ENCODE peak calls at places on chromosomes 4 and X, in five cellular contexts. One of them, this sample, is unnamed.

GRCh38 chr4:123616970-123617392 is 220.4 kb downstream of the SPRY1 start:
- DNase-seq in AG04449: no peak
- DNase-seq in NCI-H345: peak; percentile 36
- DNase-seq in M059J: peak; percentile 28
- DNase-seq in stimulated activated CD4-positive, alpha-beta T cell treated with anti-CD3 and anti-CD28 coated beads, TNF-alpha, amount 100 ng/mL, for 4 hours: no peak
- DNase-seq in this sample: no peak

GRCh38 chrX:44344194-44344593 is 722 bp upstream of the EFHC2 start:
- DNase-seq in AG04449: no peak
- DNase-seq in NCI-H345: no peak
- DNase-seq in M059J: no peak
- DNase-seq in stimulated activated CD4-positive, alpha-beta T cell treated with anti-CD3 and anti-CD28 coated beads, TNF-alpha, amount 100 ng/mL, for 4 hours: peak; percentile 8
- DNase-seq in this sample: no peak

GRCh38 chrX:123830309-123830708 is 29.5 kb upstream of the XIAP start:
- DNase-seq in AG04449: no peak
- DNase-seq in NCI-H345: peak; percentile 22
- DNase-seq in M059J: peak; percentile 86
- DNase-seq in stimulated activated CD4-positive, alpha-beta T cell treated with anti-CD3 and anti-CD28 coated beads, TNF-alpha, amount 100 ng/mL, for 4 hours: no peak
- DNase-seq in this sample: no peak

GRCh38 chrX:79140731-79141130 is 3.8 kb upstream of the GPR174 start:
- DNase-seq in AG04449: no peak
- DNase-seq in NCI-H345: no peak
- DNase-seq in M059J: no peak
- DNase-seq in stimulated activated CD4-positive, alpha-beta T cell treated with anti-CD3 and anti-CD28 coated beads, TNF-alpha, amount 100 ng/mL, for 4 hours: no peak
- DNase-seq in this sample: no peak

GRCh38 chr4:184568770-184569169 is 80.5 kb downstream of the CASP3 start:
- DNase-seq in AG04449: no peak
- DNase-seq in NCI-H345: no peak
- DNase-seq in M059J: no peak
- DNase-seq in stimulated activated CD4-positive, alpha-beta T cell treated with anti-CD3 and anti-CD28 coated beads, TNF-alpha, amount 100 ng/mL, for 4 hours: no peak
- DNase-seq in this sample: no peak

GRCh38 chr4:113336556-113336955 is 287.1 kb downstream of the ANK2 start:
- DNase-seq in AG04449: no peak
- DNase-seq in NCI-H345: no peak
- DNase-seq in M059J: peak; percentile 55
- DNase-seq in stimulated activated CD4-positive, alpha-beta T cell treated with anti-CD3 and anti-CD28 coated beads, TNF-alpha, amount 100 ng/mL, for 4 hours: no peak
- DNase-seq in this sample: no peak

GRCh38 chr4:175422331-175422730 is 389.7 kb downstream of the GPM6A start:
- DNase-seq in AG04449: peak; percentile 47
- DNase-seq in NCI-H345: no peak
- DNase-seq in M059J: peak; percentile 29
- DNase-seq in stimulated activated CD4-positive, alpha-beta T cell treated with anti-CD3 and anti-CD28 coated beads, TNF-alpha, amount 100 ng/mL, for 4 hours: no peak
- DNase-seq in this sample: no peak

GRCh38 chrX:42797646-42798045 is 19.7 kb upstream of the PPP1R2C start:
- DNase-seq in AG04449: no peak
- DNase-seq in NCI-H345: no peak
- DNase-seq in M059J: peak; percentile 61
- DNase-seq in stimulated activated CD4-positive, alpha-beta T cell treated with anti-CD3 and anti-CD28 coated beads, TNF-alpha, amount 100 ng/mL, for 4 hours: no peak
- DNase-seq in this sample: no peak

GRCh38 chr4:22498866-22499265 is 17.0 kb downstream of the ADGRA3 start:
- DNase-seq in AG04449: no peak
- DNase-seq in NCI-H345: no peak
- DNase-seq in M059J: no peak
- DNase-seq in stimulated activated CD4-positive, alpha-beta T cell treated with anti-CD3 and anti-CD28 coated beads, TNF-alpha, amount 100 ng/mL, for 4 hours: no peak
- DNase-seq in this sample: no peak

GRCh38 chr4:2818351-2818939 is 25.2 kb upstream of the ADD1 start:
- DNase-seq in AG04449: no peak
- DNase-seq in NCI-H345: peak; percentile 28
- DNase-seq in M059J: no peak
- DNase-seq in stimulated activated CD4-positive, alpha-beta T cell treated with anti-CD3 and anti-CD28 coated beads, TNF-alpha, amount 100 ng/mL, for 4 hours: no peak
- DNase-seq in this sample: no peak

GRCh38 chrX:152819271-152819670 is 11.3 kb downstream of the CETN2 start:
- DNase-seq in AG04449: no peak
- DNase-seq in NCI-H345: no peak
- DNase-seq in M059J: no peak
- DNase-seq in stimulated activated CD4-positive, alpha-beta T cell treated with anti-CD3 and anti-CD28 coated beads, TNF-alpha, amount 100 ng/mL, for 4 hours: no peak
- DNase-seq in this sample: no peak

GRCh38 chr4:138741778-138742377 is 273.7 kb upstream of the NOCT start:
- DNase-seq in AG04449: no peak
- DNase-seq in NCI-H345: no peak
- DNase-seq in M059J: no peak
- DNase-seq in stimulated activated CD4-positive, alpha-beta T cell treated with anti-CD3 and anti-CD28 coated beads, TNF-alpha, amount 100 ng/mL, for 4 hours: no peak
- DNase-seq in this sample: no peak

GRCh38 chrX:9532349-9532748 is 67.5 kb downstream of the TBL1X start:
- DNase-seq in AG04449: no peak
- DNase-seq in NCI-H345: no peak
- DNase-seq in M059J: no peak
- DNase-seq in stimulated activated CD4-positive, alpha-beta T cell treated with anti-CD3 and anti-CD28 coated beads, TNF-alpha, amount 100 ng/mL, for 4 hours: no peak
- DNase-seq in this sample: no peak

GRCh38 chr4:1290165-1290977 is 680 bp downstream of the MAEA start:
- DNase-seq in AG04449: no peak
- DNase-seq in NCI-H345: no peak
- DNase-seq in M059J: peak; percentile 27
- DNase-seq in stimulated activated CD4-positive, alpha-beta T cell treated with anti-CD3 and anti-CD28 coated beads, TNF-alpha, amount 100 ng/mL, for 4 hours: no peak
- DNase-seq in this sample: no peak

GRCh38 chrX:27186671-27187070 is 276.5 kb downstream of the PPP4R3C start:
- DNase-seq in AG04449: no peak
- DNase-seq in NCI-H345: peak; percentile 37
- DNase-seq in M059J: peak; percentile 28
- DNase-seq in stimulated activated CD4-positive, alpha-beta T cell treated with anti-CD3 and anti-CD28 coated beads, TNF-alpha, amount 100 ng/mL, for 4 hours: no peak
- DNase-seq in this sample: no peak

GRCh38 chrX:114619874-114620273 is 36.0 kb downstream of the HTR2C start:
- DNase-seq in AG04449: no peak
- DNase-seq in NCI-H345: no peak
- DNase-seq in M059J: peak; percentile 10
- DNase-seq in stimulated activated CD4-positive, alpha-beta T cell treated with anti-CD3 and anti-CD28 coated beads, TNF-alpha, amount 100 ng/mL, for 4 hours: no peak
- DNase-seq in this sample: no peak

GRCh38 chr4:85913925-85914694 is 439.2 kb downstream of the ARHGAP24 start:
- DNase-seq in AG04449: no peak
- DNase-seq in NCI-H345: no peak
- DNase-seq in M059J: no peak
- DNase-seq in stimulated activated CD4-positive, alpha-beta T cell treated with anti-CD3 and anti-CD28 coated beads, TNF-alpha, amount 100 ng/mL, for 4 hours: no peak
- DNase-seq in this sample: no peak

GRCh38 chrX:22351966-22352365 is 79.3 kb downstream of the CBLL2 start:
- DNase-seq in AG04449: no peak
- DNase-seq in NCI-H345: no peak
- DNase-seq in M059J: peak; percentile 20
- DNase-seq in stimulated activated CD4-positive, alpha-beta T cell treated with anti-CD3 and anti-CD28 coated beads, TNF-alpha, amount 100 ng/mL, for 4 hours: no peak
- DNase-seq in this sample: no peak

GRCh38 chrX:12865359-12865758 is 1.5 kb upstream of the TLR7 start:
- DNase-seq in AG04449: no peak
- DNase-seq in NCI-H345: no peak
- DNase-seq in M059J: no peak
- DNase-seq in stimulated activated CD4-positive, alpha-beta T cell treated with anti-CD3 and anti-CD28 coated beads, TNF-alpha, amount 100 ng/mL, for 4 hours: no peak
- DNase-seq in this sample: no peak

GRCh38 chr4:185261971-185262370 is 52.6 kb downstream of the SNX25 start:
- DNase-seq in AG04449: no peak
- DNase-seq in NCI-H345: no peak
- DNase-seq in M059J: no peak
- DNase-seq in stimulated activated CD4-positive, alpha-beta T cell treated with anti-CD3 and anti-CD28 coated beads, TNF-alpha, amount 100 ng/mL, for 4 hours: no peak
- DNase-seq in this sample: no peak

GRCh38 chr4:98890698-98891097 is 38.2 kb downstream of the EIF4E start:
- DNase-seq in AG04449: no peak
- DNase-seq in NCI-H345: no peak
- DNase-seq in M059J: no peak
- DNase-seq in stimulated activated CD4-positive, alpha-beta T cell treated with anti-CD3 and anti-CD28 coated beads, TNF-alpha, amount 100 ng/mL, for 4 hours: no peak
- DNase-seq in this sample: peak; percentile 13

GRCh38 chr4:113368056-113368455 is 318.6 kb downstream of the ANK2 start:
- DNase-seq in AG04449: peak; percentile 70
- DNase-seq in NCI-H345: no peak
- DNase-seq in M059J: peak; percentile 46
- DNase-seq in stimulated activated CD4-positive, alpha-beta T cell treated with anti-CD3 and anti-CD28 coated beads, TNF-alpha, amount 100 ng/mL, for 4 hours: no peak
- DNase-seq in this sample: no peak

This sample was measured in NCI-H226.